ENCODE peak calls at places on chromosomes 16 and 17, in five cellular contexts. One of them, this sample, is unnamed. For H3K27me3, the result is how much of the 10 kb centered on the place peaks cover.

GRCh38 chr17:21218101-21218500 is 4.1 kb upstream of the TMEM11 start:
- DNase-seq in Peyer's patch: no peak
- DNase-seq in prostate gland: no peak
- DNase-seq in ovary: no peak
- DNase-seq in transverse colon: no peak
- DNase-seq in this sample: no peak

GRCh38 chr16:56247018-56247417 is 55.7 kb downstream of the GNAO1 start:
- DNase-seq in ovary: no peak
- DNase-seq in prostate gland: no peak
- DNase-seq in Peyer's patch: no peak
- DNase-seq in transverse colon: no peak
- DNase-seq in this sample: no peak

GRCh38 chr17:68533887-68534700 is 21.9 kb downstream of the PRKAR1A start:
- DNase-seq in Peyer's patch: no peak
- DNase-seq in transverse colon: no peak
- DNase-seq in prostate gland: no peak
- DNase-seq in ovary: no peak
- DNase-seq in this sample: no peak

GRCh38 chr17:72661093-72661944 is 431.2 kb downstream of the SLC39A11 start:
- DNase-seq in prostate gland: peak
- DNase-seq in transverse colon: no peak
- DNase-seq in ovary: no peak
- DNase-seq in Peyer's patch: no peak
- DNase-seq in this sample: no peak

GRCh38 chr17:61444831-61445230 is 7.4 kb upstream of the TBX4 start:
- DNase-seq in prostate gland: no peak
- DNase-seq in transverse colon: no peak
- DNase-seq in ovary: no peak
- DNase-seq in Peyer's patch: no peak
- DNase-seq in this sample: no peak

GRCh38 chr16:27230562-27230991 is 27.3 kb downstream of the KDM8 start:
- DNase-seq in ovary: no peak
- DNase-seq in transverse colon: peak
- DNase-seq in prostate gland: no peak
- DNase-seq in Peyer's patch: peak
- DNase-seq in this sample: no peak

GRCh38 chr16:57621521-57622268 is 6.7 kb upstream of the ADGRG1 start:
- DNase-seq in Peyer's patch: no peak
- DNase-seq in prostate gland: peak
- DNase-seq in ovary: peak
- DNase-seq in transverse colon: no peak
- DNase-seq in this sample: no peak

GRCh38 chr16:54289242-54290051 is 2.9 kb upstream of the IRX3 start:
- DNase-seq in ovary: no peak
- DNase-seq in Peyer's patch: no peak
- DNase-seq in prostate gland: no peak
- DNase-seq in transverse colon: no peak
- DNase-seq in this sample: no peak

GRCh38 chr16:3021449-3022207 is 1.5 kb downstream of the TNFRSF12A start:
- DNase-seq in Peyer's patch: peak
- DNase-seq in ovary: peak
- DNase-seq in transverse colon: peak
- DNase-seq in prostate gland: peak
- DNase-seq in this sample: peak

GRCh38 chr16:68901910-68902309 is 58.6 kb downstream of the TANGO6 start:
- DNase-seq in ovary: no peak
- DNase-seq in transverse colon: no peak
- DNase-seq in prostate gland: no peak
- DNase-seq in Peyer's patch: no peak
- DNase-seq in this sample: no peak

GRCh38 chr17:69434164-69434579 is 19.7 kb downstream of the MAP2K6 start:
- DNase-seq in ovary: no peak
- DNase-seq in prostate gland: no peak
- DNase-seq in Peyer's patch: no peak
- DNase-seq in transverse colon: no peak
- DNase-seq in this sample: no peak

GRCh38 chr16:471353-472198 is 46.1 kb downstream of the RAB11FIP3 start:
- DNase-seq in transverse colon: no peak
- DNase-seq in ovary: no peak
- DNase-seq in prostate gland: peak
- DNase-seq in Peyer's patch: no peak
- DNase-seq in this sample: no peak

GRCh38 chr16:4067262-4068001 is 48.8 kb downstream of the ADCY9 start:
- DNase-seq in ovary: no peak
- DNase-seq in prostate gland: no peak
- DNase-seq in transverse colon: no peak
- DNase-seq in Peyer's patch: no peak
- DNase-seq in this sample: no peak

GRCh38 chr16:88955906-88956305 is 21.1 kb downstream of the CBFA2T3 start:
- DNase-seq in Peyer's patch: no peak
- DNase-seq in prostate gland: no peak
- DNase-seq in transverse colon: no peak
- DNase-seq in ovary: no peak
- DNase-seq in this sample: peak

GRCh38 chr16:79110242-79110641 is 490.3 kb downstream of the MAF start:
- DNase-seq in ovary: no peak
- DNase-seq in Peyer's patch: no peak
- DNase-seq in transverse colon: no peak
- DNase-seq in prostate gland: no peak
- DNase-seq in this sample: no peak

GRCh38 chr17:59723041-59723440 is 15.6 kb downstream of the VMP1 start:
- DNase-seq in Peyer's patch: no peak
- DNase-seq in ovary: no peak
- DNase-seq in transverse colon: no peak
- DNase-seq in prostate gland: no peak
- DNase-seq in this sample: no peak

GRCh38 chr17:64148699-64149098 is 18.8 kb upstream of the ERN1 start:
- DNase-seq in prostate gland: no peak
- DNase-seq in ovary: no peak
- DNase-seq in transverse colon: no peak
- DNase-seq in Peyer's patch: no peak
- DNase-seq in this sample: no peak

GRCh38 chr16:68373528-68374250 is 62.9 kb downstream of the PRMT7 start:
- DNase-seq in prostate gland: no peak
- DNase-seq in ovary: no peak
- DNase-seq in transverse colon: no peak
- DNase-seq in Peyer's patch: no peak
- DNase-seq in this sample: no peak

GRCh38 chr16:25812215-25812614 is 120.5 kb downstream of the HS3ST4 start:
- DNase-seq in transverse colon: no peak
- DNase-seq in Peyer's patch: no peak
- DNase-seq in prostate gland: no peak
- DNase-seq in ovary: no peak
- DNase-seq in this sample: no peak

GRCh38 chr16:78478267-78478821 is 378.9 kb downstream of the WWOX start:
- DNase-seq in prostate gland: no peak
- DNase-seq in Peyer's patch: no peak
- DNase-seq in transverse colon: no peak
- DNase-seq in ovary: no peak
- DNase-seq in this sample: no peak

GRCh38 chr17:33888455-33888854 is 366.6 kb upstream of the CCL2 start:
- DNase-seq in prostate gland: no peak
- DNase-seq in Peyer's patch: no peak
- DNase-seq in ovary: no peak
- DNase-seq in transverse colon: no peak
- DNase-seq in this sample: no peak

GRCh38 chr16:87677830-87678229 is 75.5 kb downstream of the JPH3 start:
- DNase-seq in Peyer's patch: no peak
- DNase-seq in transverse colon: no peak
- DNase-seq in ovary: no peak
- DNase-seq in prostate gland: no peak
- DNase-seq in this sample: no peak

GRCh38 chr17:59502800-59503199 is 62.6 kb upstream of the DHX40 start:
- DNase-seq in ovary: no peak
- DNase-seq in Peyer's patch: no peak
- DNase-seq in transverse colon: no peak
- DNase-seq in prostate gland: no peak
- DNase-seq in this sample: no peak

GRCh38 chr17:39581071-39581831 is 26.5 kb downstream of the NEUROD2 start:
- DNase-seq in transverse colon: no peak
- DNase-seq in prostate gland: no peak
- DNase-seq in ovary: no peak
- DNase-seq in Peyer's patch: no peak
- DNase-seq in this sample: no peak

GRCh38 chr17:62692721-62693431 is 65.4 kb downstream of the MRC2 start:
- DNase-seq in transverse colon: no peak
- DNase-seq in Peyer's patch: no peak
- DNase-seq in prostate gland: no peak
- DNase-seq in ovary: no peak
- DNase-seq in this sample: no peak

GRCh38 chr16:15644306-15644961 is 1.5 kb upstream of the MARF1 start:
- DNase-seq in Peyer's patch: no peak
- DNase-seq in transverse colon: peak
- DNase-seq in prostate gland: peak
- DNase-seq in ovary: no peak
- DNase-seq in this sample: no peak

GRCh38 chr17:17750881-17751280 is 69.6 kb downstream of the RAI1 start:
- DNase-seq in ovary: no peak
- DNase-seq in prostate gland: no peak
- DNase-seq in transverse colon: peak
- DNase-seq in Peyer's patch: peak
- DNase-seq in this sample: no peak

GRCh38 chr16:56424791-56425438 is 430 bp downstream of the AMFR start:
- DNase-seq in ovary: peak
- DNase-seq in Peyer's patch: peak
- DNase-seq in transverse colon: peak
- DNase-seq in prostate gland: peak
- DNase-seq in this sample: peak

GRCh38 chr16:14300631-14301149 is 229.6 kb downstream of the MRTFB start:
- DNase-seq in Peyer's patch: peak
- DNase-seq in prostate gland: peak
- DNase-seq in ovary: peak
- DNase-seq in transverse colon: peak
- DNase-seq in this sample: peak

GRCh38 chr17:28807925-28808641 is 34.5 kb downstream of the FAM222B start:
- DNase-seq in transverse colon: no peak
- DNase-seq in prostate gland: peak
- DNase-seq in ovary: no peak
- DNase-seq in Peyer's patch: no peak
- DNase-seq in this sample: no peak

GRCh38 chr17:56045907-56046306 is 107.4 kb upstream of the ANKFN1 start:
- DNase-seq in Peyer's patch: no peak
- DNase-seq in prostate gland: no peak
- DNase-seq in transverse colon: no peak
- DNase-seq in ovary: no peak
- DNase-seq in this sample: no peak

DNA sequence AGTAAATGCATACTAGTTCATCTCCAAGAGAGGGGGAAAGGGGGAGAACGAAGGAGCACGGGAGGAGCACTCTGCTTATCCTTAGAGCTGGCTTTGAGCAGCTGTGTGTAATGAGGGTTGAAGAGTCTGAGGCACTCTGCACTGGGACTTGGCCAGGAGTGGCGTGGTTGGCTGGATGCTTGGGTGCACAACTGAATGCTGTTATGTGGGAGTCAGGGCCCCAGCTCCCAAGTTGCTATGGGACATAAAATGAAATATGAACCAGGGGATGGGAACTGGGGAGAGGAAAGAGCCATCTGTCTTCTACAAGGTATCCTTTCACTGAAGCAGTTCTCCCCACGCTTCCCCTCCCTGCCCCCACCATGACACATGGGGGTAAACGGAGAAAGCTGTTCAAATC is 106.0 kb upstream of the ANKFN1 start:
- DNase-seq in prostate gland: no peak
- DNase-seq in ovary: no peak
- DNase-seq in transverse colon: no peak
- DNase-seq in Peyer's patch: no peak
- DNase-seq in this sample: no peak
- H3K4me3 ChIP-seq in prostate gland: no peak
- H3K4me3 ChIP-seq in ovary: no peak
- H3K4me3 ChIP-seq in transverse colon: no peak
- H3K4me3 ChIP-seq in Peyer's patch: no peak
- H3K4me3 ChIP-seq in this sample: no peak

GRCh38 chr16:30112197-30113030 is 923 bp downstream of the GDPD3 start:
- DNase-seq in Peyer's patch: peak
- DNase-seq in prostate gland: no peak
- DNase-seq in transverse colon: peak
- DNase-seq in ovary: peak
- DNase-seq in this sample: peak
- TF ChIP-seq POLR2A in Peyer's patch: no peak
- TF ChIP-seq POLR2A in prostate gland: no peak
- TF ChIP-seq POLR2A in transverse colon: no peak
- TF ChIP-seq POLR2A in ovary: no peak
- TF ChIP-seq POLR2A in this sample: no peak

DNA sequence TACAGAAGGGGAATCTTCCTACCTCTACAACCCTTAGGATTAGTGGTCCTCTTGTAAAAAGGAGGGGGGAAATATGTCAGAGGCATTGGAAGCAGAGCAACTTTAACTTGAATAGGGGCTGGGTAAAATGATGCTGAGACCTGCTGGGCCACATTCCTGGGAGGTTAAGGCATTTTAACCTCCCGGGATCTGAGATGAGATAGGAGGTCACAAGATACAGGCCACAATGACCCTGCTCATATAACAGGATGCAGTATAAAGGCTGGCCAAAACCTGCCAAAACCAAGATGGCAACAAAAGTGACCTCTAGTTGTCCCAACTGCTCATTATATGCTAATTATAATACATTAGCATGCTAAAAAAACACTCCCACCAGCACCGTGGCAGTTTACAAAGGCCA is 6.4 kb upstream of the C1QTNF1 start:
- DNase-seq in transverse colon: no peak
- DNase-seq in prostate gland: no peak
- DNase-seq in Peyer's patch: peak
- DNase-seq in ovary: no peak
- DNase-seq in this sample: no peak
- H3K27me3 ChIP-seq in transverse colon: under half
- H3K27me3 ChIP-seq in prostate gland: under half
- H3K27me3 ChIP-seq in Peyer's patch: under half
- H3K27me3 ChIP-seq in ovary: under half
- H3K27me3 ChIP-seq in this sample: under half

DNA sequence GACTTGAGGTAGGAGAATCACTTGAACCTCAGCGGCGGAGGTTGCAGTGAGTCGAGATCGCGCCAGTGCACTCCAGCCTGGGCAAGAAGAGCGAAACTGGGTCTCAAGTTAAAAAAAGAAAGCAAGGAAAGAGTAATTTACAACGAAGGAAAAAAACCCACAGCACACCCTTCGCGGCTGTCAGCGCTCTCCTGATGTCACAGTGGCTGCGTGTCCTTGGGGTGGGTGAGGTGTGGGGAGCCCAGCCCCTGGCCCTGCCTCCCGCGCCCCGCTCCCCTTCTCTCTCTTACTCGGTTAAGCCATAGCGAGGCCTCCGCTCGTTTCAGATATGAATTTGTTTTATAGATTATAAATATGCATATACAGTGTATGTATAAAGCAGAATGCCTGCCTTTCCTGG is 740 bp upstream of the JPT2 start:
- DNase-seq in prostate gland: no peak
- DNase-seq in transverse colon: no peak
- DNase-seq in ovary: no peak
- DNase-seq in Peyer's patch: no peak
- DNase-seq in this sample: no peak
- H3K4me3 ChIP-seq in prostate gland: peak
- H3K4me3 ChIP-seq in transverse colon: no peak
- H3K4me3 ChIP-seq in ovary: no peak
- H3K4me3 ChIP-seq in Peyer's patch: no peak
- H3K4me3 ChIP-seq in this sample: no peak

This sample was measured in right lobe of liver.